ENCODE peak calls at places on chromosomes 7 and 10, in nine cellular contexts. N is A673, S is Peyer's patch, J is AG04449, O is heart left ventricle, Y is endodermal cell, H is GM12878, C is suprapubic skin, V is cardiac fibroblast. X is an unnamed sample.

GRCh38 chr10:71435571-71436267 is 39.0 kb downstream of the CDH23 start:
- DNase-seq in N (no peak), S (peak; percentile 40), J (no peak), O (peak; percentile 49), Y (peak; percentile 41), H (no peak), C (no peak), V (peak; percentile 5), X (no peak)

GRCh38 chr10:114305521-114305925 is 66.5 kb downstream of the VWA2 start:
- DNase-seq in N (no peak), S (no peak), J (no peak), O (no peak), Y (no peak), H (no peak), C (peak; percentile 53), V (no peak), X (no peak)

GRCh38 chr10:23294638-23295247 is 49.9 kb downstream of the C10orf67 start:
- DNase-seq in N (peak; percentile 56), S (no peak), J (no peak), O (no peak), Y (no peak), H (no peak), C (no peak), V (peak; percentile 28), X (no peak)

GRCh38 chr10:70905071-70906021 is 17.0 kb upstream of the PCBD1 start:
- DNase-seq in N (no peak), S (peak; percentile 35), J (no peak), O (no peak), Y (no peak), H (no peak), C (peak; percentile 46), V (no peak), X (no peak)

GRCh38 chr7:66542528-66543373 is 85.9 kb upstream of the KCTD7 start:
- DNase-seq in N (no peak), S (no peak), J (no peak), O (no peak), Y (no peak), H (no peak), C (no peak), V (peak; percentile 41), X (no peak)

GRCh38 chr10:4720463-4720862 is 105.5 kb upstream of the AKR1E2 start:
- DNase-seq in N (no peak), S (no peak), J (no peak), O (no peak), Y (no peak), H (no peak), C (no peak), V (peak; percentile 22), X (no peak)

GRCh38 chr10:117217196-117217761 is 20.0 kb downstream of the KCNK18 start:
- DNase-seq in N (peak; percentile 41), S (no peak), J (no peak), O (peak; percentile 32), Y (peak; percentile 85), H (no peak), C (peak; percentile 62), V (peak; percentile 6), X (no peak)

GRCh38 chr10:116891208-116891607 is 41.9 kb downstream of the ENO4 start:
- DNase-seq in N (peak; percentile 97), S (no peak), J (peak; percentile 45), O (peak; percentile 63), Y (no peak), H (no peak), C (no peak), V (peak; percentile 80), X (peak; percentile 40)

GRCh38 chr10:8305871-8306652 is 251.6 kb downstream of the GATA3 start:
- DNase-seq in N (no peak), S (no peak), J (no peak), O (no peak), Y (no peak), H (no peak), C (no peak), V (no peak), X (peak; percentile 8)

GRCh38 chr10:101018600-101019439 is 12.1 kb downstream of the PDZD7 start:
- DNase-seq in N (peak; percentile 88), S (peak; percentile 93), J (no peak), O (peak; percentile 88), Y (peak; percentile 98), H (no peak), C (peak; percentile 88), V (peak; percentile 88), X (no peak)

GRCh38 chr10:109823196-109823595 is 100.1 kb downstream of the XPNPEP1 start:
- DNase-seq in N (no peak), S (no peak), J (no peak), O (no peak), Y (no peak), H (no peak), C (no peak), V (no peak), X (no peak)

GRCh38 chr10:48195803-48196202 is 78.7 kb downstream of the FRMPD2 start:
- DNase-seq in N (no peak), S (no peak), J (no peak), O (no peak), Y (peak; percentile 59), H (no peak), C (no peak), V (no peak), X (no peak)

GRCh38 chr7:151447312-151447711 is 7.4 kb upstream of the CRYGN start:
- DNase-seq in N (no peak), S (no peak), J (no peak), O (peak; percentile 20), Y (no peak), H (no peak), C (peak; percentile 51), V (no peak), X (no peak)

GRCh38 chr7:117673367-117673766 is 193.5 kb downstream of the CFTR start:
- DNase-seq in N (no peak), S (peak; percentile 63), J (no peak), O (peak; percentile 37), Y (peak; percentile 87), H (no peak), C (no peak), V (peak; percentile 34), X (no peak)

GRCh38 chr7:158973941-158974785 is 117.8 kb downstream of the DYNC2I1 start:
- DNase-seq in N (no peak), S (no peak), J (no peak), O (no peak), Y (no peak), H (no peak), C (no peak), V (no peak), X (no peak)

GRCh38 chr10:95279042-95279820 is 11.6 kb downstream of the PDLIM1 start:
- DNase-seq in N (no peak), S (no peak), J (no peak), O (no peak), Y (no peak), H (no peak), C (no peak), V (peak; percentile 63), X (no peak)

DNA sequence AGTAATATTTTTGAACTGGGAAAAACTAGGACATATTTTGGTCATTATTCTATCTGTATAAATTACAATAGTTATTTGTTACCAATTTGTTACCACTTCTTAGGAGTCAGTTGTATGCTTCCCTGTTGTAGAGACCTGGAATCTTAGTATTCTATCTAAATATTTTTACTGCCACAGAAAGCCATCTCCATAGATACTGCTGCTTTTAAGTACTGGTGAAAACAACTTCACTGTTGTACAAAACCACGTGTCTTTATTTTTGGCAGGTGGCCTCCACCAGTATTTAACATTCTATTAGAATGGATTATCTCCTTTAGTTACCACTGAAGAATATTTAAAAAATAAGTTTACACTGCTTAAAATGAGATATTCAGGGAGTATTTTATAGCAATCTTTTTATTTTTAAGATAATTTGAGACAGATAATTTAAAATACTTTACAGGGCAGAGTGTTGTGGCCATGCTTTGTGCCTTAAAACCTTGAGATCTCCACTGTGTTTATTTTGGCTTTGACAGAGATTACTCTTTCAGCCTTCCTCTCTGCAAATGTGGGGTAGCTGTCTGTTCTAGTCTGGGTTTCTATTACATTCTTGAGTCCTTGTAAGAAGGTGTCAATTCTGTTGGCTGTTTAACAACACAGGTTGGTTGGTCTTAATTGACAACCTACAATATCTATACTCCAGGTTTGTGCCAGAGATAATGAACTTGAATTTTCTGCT is 185.6 kb downstream of the LRRC4 start:
- DNase-seq in N (no peak), S (no peak), J (no peak), O (no peak), Y (no peak), H (no peak), C (no peak), V (no peak), X (no peak)
- TF ChIP-seq CTCF in N (no peak), S (no peak), J (no peak), O (no peak), Y (no peak), H (no peak), C (no peak), V (no peak), X (no peak)

DNA sequence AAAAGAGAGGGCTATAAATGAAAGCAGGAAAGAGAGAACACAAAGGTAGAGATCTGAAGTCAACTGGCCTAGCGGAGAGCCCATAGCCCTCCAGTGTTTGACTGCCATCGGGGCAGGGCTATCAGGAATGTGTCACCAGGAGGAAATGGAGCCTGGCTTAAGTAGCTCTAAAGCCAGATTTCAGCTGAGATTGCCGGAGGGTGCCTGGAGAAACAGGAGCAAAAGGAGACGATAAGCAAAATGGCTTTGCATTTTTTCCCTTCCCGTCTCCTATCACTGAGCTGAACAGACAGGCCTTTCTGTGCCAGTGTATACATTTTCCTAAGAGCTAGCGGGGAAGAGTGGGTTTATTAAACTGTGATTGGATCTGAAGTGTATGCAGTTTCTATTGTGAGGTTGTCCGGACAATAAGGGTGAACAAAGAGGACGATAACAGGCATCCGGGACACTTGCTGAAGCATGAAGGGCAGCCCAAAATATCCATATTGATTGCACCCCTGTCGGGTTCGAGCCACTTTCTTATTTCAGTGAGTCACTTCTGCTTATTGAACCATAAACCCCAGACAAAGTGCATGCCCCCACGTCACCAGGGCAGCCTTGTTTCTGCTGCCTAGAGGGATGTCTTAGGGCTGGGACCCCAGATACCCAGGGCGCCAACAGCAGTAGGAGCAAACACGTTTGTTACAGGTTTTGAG is 175.5 kb upstream of the LYZL1 start:
- DNase-seq in N (no peak), S (no peak), J (no peak), O (no peak), Y (no peak), H (no peak), C (no peak), V (no peak), X (no peak)
- H3K4me3 ChIP-seq in N (no peak overlapping the region), S (no peak overlapping the region), J (no peak overlapping the region), O (no peak overlapping the region), Y (no peak overlapping the region), H (no peak overlapping the region), C (no peak overlapping the region), V (no peak overlapping the region), X (no peak overlapping the region)

DNA sequence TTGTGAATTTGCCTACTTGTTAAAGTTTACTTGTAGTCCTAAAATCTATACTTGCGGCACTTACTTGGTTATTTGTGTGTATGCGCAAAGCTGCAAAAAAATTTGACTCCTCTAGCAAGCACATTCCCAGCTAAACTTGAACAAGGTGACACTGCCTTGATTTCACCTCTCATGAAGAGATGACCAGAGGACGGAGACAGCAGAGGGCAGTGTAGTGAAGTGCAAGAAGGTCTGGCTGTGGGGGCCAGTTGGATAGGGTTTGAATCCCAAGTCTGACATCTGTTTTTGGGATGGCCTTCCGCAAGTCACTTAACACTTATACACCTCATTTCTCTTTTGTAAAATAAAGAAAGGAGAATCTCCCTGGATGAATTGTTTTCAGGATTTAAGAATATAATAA is 15.7 kb downstream of the SLK start:
- DNase-seq in N (no peak), S (no peak), J (no peak), O (no peak), Y (peak; percentile 86), H (no peak), C (no peak), V (no peak), X (no peak)
- TF ChIP-seq CTCF in N (peak; percentile 38), S (no peak), J (no peak), O (no peak), Y (peak; percentile 72), H (peak; percentile 52), C (no peak), V (peak; percentile 19), X (no peak)

GRCh38 chr7:87476179-87476557 is 688 bp upstream of the ABCB4 start:
- DNase-seq in N (no peak), S (no peak), J (no peak), O (no peak), Y (no peak), H (no peak), C (no peak), V (no peak), X (no peak)
- H3K4me3 ChIP-seq in N (no peak overlapping the region), S (peak overlapping the region; percentile 42), J (no peak overlapping the region), O (peak overlapping the region; percentile 70), Y (no peak overlapping the region), H (peak overlapping the region; percentile 50), C (peak overlapping the region; percentile 65), V (no peak overlapping the region), X (no peak overlapping the region)